ENCODE peak calls at places on chromosomes 16 and 17, in seven cellular contexts. P, B, E, K, Q, Y and S are unnamed samples.

GRCh38 chr17:28492352-28493310 is 13.5 kb upstream of the FOXN1 start:
- DNase-seq in Y (no peak), K (no peak), Q (no peak), B (no peak), E (no peak), P (no peak), S (no peak)

GRCh38 chr16:55842369-55843104 is 9.6 kb upstream of the CES1 start:
- DNase-seq in K (peak; percentile 36), B (peak; percentile 70), Q (no peak), P (peak; percentile 56), Y (peak; percentile 53), E (no peak), S (no peak)

GRCh38 chr16:79874391-79874790 is 273.9 kb upstream of the MAF start:
- DNase-seq in E (no peak), Y (no peak), Q (peak; percentile 12), K (no peak), B (no peak), P (no peak), S (no peak)

GRCh38 chr17:48444531-48445247 is 14.7 kb upstream of the SKAP1 start:
- DNase-seq in E (no peak), B (no peak), Q (no peak), P (no peak), K (no peak), Y (no peak), S (no peak)

GRCh38 chr16:23557779-23558330 is 328 bp downstream of the UBFD1 start:
- DNase-seq in Y (peak; percentile 23), E (no peak), B (no peak), P (peak; percentile 26), K (no peak), Q (peak; percentile 29), S (no peak)

GRCh38 chr16:89155184-89155679 is 16.3 kb upstream of the CDH15 start:
- DNase-seq in Y (peak; percentile 73), B (no peak), E (peak; percentile 59), Q (peak; percentile 64), P (no peak), K (no peak), S (peak; percentile 73)

GRCh38 chr17:1515640-1516402 is 591 bp downstream of the INPP5K start:
- DNase-seq in P (peak; percentile 71), K (peak; percentile 91), E (peak; percentile 64), Y (peak; percentile 73), Q (peak; percentile 81), B (peak; percentile 70), S (no peak)

GRCh38 chr17:45096141-45096540 is 35.0 kb downstream of the NMT1 start:
- DNase-seq in P (peak; percentile 41), K (peak; percentile 76), B (no peak), Y (no peak), Q (no peak), E (no peak), S (no peak)

GRCh38 chr16:35295856-35296255 is 1836.4 kb downstream of the TP53TG3F start:
- DNase-seq in P (no peak), K (no peak), E (no peak), Q (no peak), Y (no peak), B (no peak), S (no peak)

GRCh38 chr17:60526726-60527125 is 684 bp upstream of the APPBP2 start:
- DNase-seq in P (no peak), Y (no peak), E (no peak), K (no peak), B (peak; percentile 32), Q (no peak), S (no peak)

GRCh38 chr17:55063857-55064485 is 95.4 kb downstream of the STXBP4 start:
- DNase-seq in Y (no peak), P (no peak), K (no peak), B (no peak), Q (no peak), E (no peak), S (no peak)

GRCh38 chr16:75591001-75591852 is 25.0 kb downstream of the GABARAPL2 start:
- DNase-seq in Q (peak; percentile 31), E (no peak), Y (peak; percentile 28), P (no peak), K (no peak), B (peak; percentile 54), S (peak; percentile 59)

GRCh38 chr17:57881143-57881542 is 31.3 kb upstream of the MRPS23 start:
- DNase-seq in P (no peak), E (no peak), K (no peak), B (no peak), Y (no peak), Q (no peak), S (no peak)

GRCh38 chr16:47511882-47512281 is 50.8 kb downstream of the PHKB start:
- DNase-seq in Q (no peak), Y (no peak), K (no peak), E (no peak), B (no peak), P (no peak), S (no peak)

GRCh38 chr16:80741716-80742115 is 62.7 kb downstream of the CDYL2 start:
- DNase-seq in Q (no peak), E (no peak), K (no peak), P (no peak), Y (no peak), B (no peak), S (no peak)

GRCh38 chr16:89561195-89562026 is 929 bp downstream of the RPL13 start:
- DNase-seq in K (no peak), Q (no peak), B (no peak), Y (no peak), P (no peak), E (no peak), S (no peak)

GRCh38 chr16:55717326-55717725 is 61.5 kb downstream of the SLC6A2 start:
- DNase-seq in P (no peak), Q (no peak), B (no peak), Y (no peak), K (no peak), E (no peak), S (no peak)

GRCh38 chr16:87653234-87653633 is 50.9 kb downstream of the JPH3 start:
- DNase-seq in B (peak; percentile 66), K (peak; percentile 60), Y (no peak), P (peak; percentile 38), Q (no peak), E (no peak), S (no peak)

GRCh38 chr17:42182927-42183734 is 2.1 kb downstream of the HCRT start:
- DNase-seq in Y (no peak), K (peak; percentile 58), B (no peak), E (no peak), P (peak; percentile 78), Q (no peak), S (no peak)
- H3K4me3 ChIP-seq in Y (peak overlapping the region; percentile 29), K (peak overlapping the region; percentile 48), B (no peak overlapping the region), E (peak overlapping the region; percentile 49), P (peak overlapping the region; percentile 88), Q (peak overlapping the region; percentile 41), S (peak overlapping the region; percentile 33)

GRCh38 chr17:50620848-50621247 is 13.8 kb upstream of the ABCC3 start:
- DNase-seq in E (no peak), K (no peak), B (peak; percentile 74), Q (no peak), P (no peak), Y (no peak), S (no peak)

GRCh38 chr17:50619489-50619888 is 15.2 kb upstream of the ABCC3 start:
- DNase-seq in E (no peak), K (no peak), P (no peak), Y (no peak), Q (no peak), B (no peak), S (no peak)

GRCh38 chr17:50620237-50620636 is 14.4 kb upstream of the ABCC3 start:
- DNase-seq in Y (no peak), K (no peak), P (no peak), B (peak; percentile 84), E (no peak), Q (no peak), S (no peak)

GRCh38 chr17:50618300-50618699 is 16.4 kb upstream of the ABCC3 start:
- DNase-seq in B (no peak), Q (no peak), Y (no peak), P (no peak), E (no peak), K (no peak), S (no peak)

DNA sequence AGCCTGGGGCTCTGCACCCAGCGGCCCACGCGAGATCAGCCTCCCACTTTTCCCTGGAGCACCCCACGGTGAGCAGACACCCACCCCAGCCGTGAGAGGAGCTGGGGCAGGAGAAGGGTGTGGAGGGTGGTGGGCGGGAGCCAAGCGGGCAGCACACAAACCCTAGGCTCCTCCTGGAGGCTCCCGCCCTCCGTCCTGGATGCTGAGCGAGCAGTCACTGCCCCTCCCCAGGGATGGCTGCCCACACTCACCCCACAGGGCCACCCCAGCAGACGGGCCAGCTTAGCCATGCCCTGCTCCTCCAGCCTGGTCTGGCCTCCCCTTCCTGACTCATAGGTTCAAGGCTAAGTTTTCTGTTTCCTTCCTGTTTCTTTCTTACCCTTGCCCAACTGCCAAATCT is 15.7 kb upstream of the ABCC3 start:
- DNase-seq in E (no peak), Y (no peak), B (no peak), P (no peak), Q (no peak), K (no peak), S (no peak)
- TF ChIP-seq CTCF in E (no peak), Y (no peak), B (no peak), P (no peak), Q (no peak), K (no peak), S (no peak)

GRCh38 chr17:4709794-4710692 is at the start of gene ARRB2:
- DNase-seq in E (peak; percentile 99), Q (peak; percentile 97), B (peak; percentile 99), P (peak; percentile 97), Y (peak; percentile 90), K (peak; percentile 99), S (peak; percentile 99)
- TF ChIP-seq EP300 in E (no peak), Q (no peak), B (no peak), P (no peak), Y (peak; percentile 81), K (no peak), S (no peak)

GRCh38 chr16:50549561-50549915 is 1.3 kb downstream of the NKD1 start:
- DNase-seq in Y (no peak), K (no peak), Q (no peak), P (no peak), E (no peak), B (no peak), S (no peak)

GRCh38 chr16:50546125-50546524 is 2.1 kb upstream of the NKD1 start:
- DNase-seq in Y (no peak), Q (no peak), B (no peak), E (no peak), P (peak; percentile 60), K (no peak), S (no peak)

GRCh38 chr16:50548659-50549560 is 714 bp downstream of the NKD1 start:
- DNase-seq in Q (no peak), E (peak; percentile 38), P (no peak), B (peak; percentile 74), K (peak; percentile 34), Y (no peak), S (peak; percentile 24)

GRCh38 chr16:50547944-50548658 is at the start of gene NKD1:
- DNase-seq in B (peak; percentile 97), Q (peak; percentile 74), K (peak; percentile 37), P (peak; percentile 84), Y (peak; percentile 69), E (peak; percentile 79), S (peak; percentile 86)

DNA sequence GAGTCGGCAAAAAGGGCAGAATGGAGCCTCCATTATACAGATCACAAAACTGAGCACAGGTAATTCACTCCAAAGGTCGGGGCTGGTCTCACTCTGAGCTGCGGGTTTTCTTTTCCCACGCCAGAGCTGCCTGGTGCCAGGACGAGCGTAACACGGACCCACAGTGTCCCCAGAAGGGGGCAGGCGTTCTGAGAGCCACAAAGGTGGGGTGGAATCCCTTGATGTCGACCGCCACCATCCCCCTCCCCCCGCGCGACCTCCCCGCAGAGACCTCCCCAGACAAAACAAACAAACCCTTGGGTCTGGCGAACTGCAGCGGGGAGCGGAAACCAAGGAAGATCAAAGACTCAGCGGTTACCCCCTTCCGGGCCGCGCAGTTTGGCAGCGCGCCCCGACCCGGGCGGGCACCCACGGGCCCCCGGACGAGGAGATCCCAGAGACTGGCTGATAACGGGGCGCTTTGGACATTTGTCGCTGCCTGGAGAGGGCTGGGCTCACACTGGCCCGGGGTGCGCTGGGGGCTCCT is 793 bp upstream of the NKD1 start:
- DNase-seq in E (peak; percentile 63), P (peak; percentile 94), K (peak; percentile 68), Y (no peak), B (peak; percentile 82), Q (peak; percentile 56), S (peak; percentile 62)
- H3K4me3 ChIP-seq in E (peak overlapping the region; percentile 82), P (peak overlapping the region; percentile 83), K (peak overlapping the region; percentile 57), Y (peak overlapping the region; percentile 66), B (peak overlapping the region; percentile 50), Q (peak overlapping the region; percentile 59), S (peak overlapping the region; percentile 74)